ENCODE peak calls at places on chromosomes 3 and 15, in eight cellular contexts. U is heart left ventricle; G is MM.1S; O is effector memory CD4-positive, alpha-beta T cell; N is heart right ventricle; A is HepG2; X is NT2/D1; T is prostate gland. B is an unnamed sample. For H3K9me3 and H3K4me1, the result is how much of the 10 kb centered on the place peaks cover.

GRCh38 chr3:141056716-141057115 is 5.6 kb downstream of the SPSB4 start:
- DNase-seq in U (no peak), G (no peak), O (no peak), N (peak), A (no peak), X (no peak), T (no peak), B (no peak)

GRCh38 chr3:158522737-158523136 is 48.3 kb upstream of the MLF1 start:
- DNase-seq in U (no peak), G (no peak), O (no peak), N (no peak), A (no peak), X (no peak), T (no peak), B (no peak)

GRCh38 chr15:55917881-55918296 is 75.5 kb downstream of the NEDD4 start:
- DNase-seq in U (no peak), G (peak), O (no peak), N (no peak), A (peak), X (no peak), T (no peak), B (no peak)

GRCh38 chr3:42600958-42601675 is 631 bp downstream of the NKTR start:
- DNase-seq in U (peak), G (peak), O (no peak), N (no peak), A (peak), X (peak), T (peak), B (peak)

GRCh38 chr15:48638966-48639365 is 6.5 kb downstream of the FBN1 start:
- DNase-seq in U (no peak), G (no peak), O (no peak), N (no peak), A (no peak), X (no peak), T (no peak), B (no peak)

GRCh38 chr15:56959318-56959648 is 40.8 kb downstream of the TCF12 start:
- DNase-seq in U (no peak), G (no peak), O (no peak), N (no peak), A (peak), X (no peak), T (no peak), B (no peak)

GRCh38 chr3:12353796-12354505 is 65.1 kb downstream of the PPARG start:
- DNase-seq in U (no peak), G (no peak), O (no peak), N (no peak), A (no peak), X (no peak), T (no peak), B (no peak)

GRCh38 chr3:38274864-38275649 is 7.0 kb upstream of the SLC22A14 start:
- DNase-seq in U (no peak), G (no peak), O (no peak), N (no peak), A (no peak), X (no peak), T (no peak), B (no peak)

GRCh38 chr15:61938249-61938648 is 122.0 kb downstream of the VPS13C start:
- DNase-seq in U (no peak), G (no peak), O (no peak), N (no peak), A (no peak), X (no peak), T (no peak), B (no peak)

GRCh38 chr3:70065666-70066253 is 66.2 kb downstream of the SAMMSON start:
- DNase-seq in U (no peak), G (no peak), O (no peak), N (no peak), A (no peak), X (no peak), T (no peak), B (no peak)

GRCh38 chr15:90892498-90893174 is 8.3 kb downstream of the FES start:
- DNase-seq in U (no peak), G (no peak), O (no peak), N (peak), A (no peak), X (no peak), T (no peak), B (no peak)

GRCh38 chr15:90891346-90891949 is 7.1 kb downstream of the FES start:
- DNase-seq in U (no peak), G (no peak), O (no peak), N (peak), A (no peak), X (no peak), T (no peak), B (peak)

GRCh38 chr15:90892023-90892422 is 7.7 kb downstream of the FES start:
- DNase-seq in U (no peak), G (no peak), O (no peak), N (peak), A (no peak), X (no peak), T (no peak), B (no peak)

GRCh38 chr15:90895571-90896117 is 7.5 kb upstream of the MAN2A2 start:
- DNase-seq in U (no peak), G (no peak), O (no peak), N (no peak), A (no peak), X (no peak), T (no peak), B (no peak)

DNA sequence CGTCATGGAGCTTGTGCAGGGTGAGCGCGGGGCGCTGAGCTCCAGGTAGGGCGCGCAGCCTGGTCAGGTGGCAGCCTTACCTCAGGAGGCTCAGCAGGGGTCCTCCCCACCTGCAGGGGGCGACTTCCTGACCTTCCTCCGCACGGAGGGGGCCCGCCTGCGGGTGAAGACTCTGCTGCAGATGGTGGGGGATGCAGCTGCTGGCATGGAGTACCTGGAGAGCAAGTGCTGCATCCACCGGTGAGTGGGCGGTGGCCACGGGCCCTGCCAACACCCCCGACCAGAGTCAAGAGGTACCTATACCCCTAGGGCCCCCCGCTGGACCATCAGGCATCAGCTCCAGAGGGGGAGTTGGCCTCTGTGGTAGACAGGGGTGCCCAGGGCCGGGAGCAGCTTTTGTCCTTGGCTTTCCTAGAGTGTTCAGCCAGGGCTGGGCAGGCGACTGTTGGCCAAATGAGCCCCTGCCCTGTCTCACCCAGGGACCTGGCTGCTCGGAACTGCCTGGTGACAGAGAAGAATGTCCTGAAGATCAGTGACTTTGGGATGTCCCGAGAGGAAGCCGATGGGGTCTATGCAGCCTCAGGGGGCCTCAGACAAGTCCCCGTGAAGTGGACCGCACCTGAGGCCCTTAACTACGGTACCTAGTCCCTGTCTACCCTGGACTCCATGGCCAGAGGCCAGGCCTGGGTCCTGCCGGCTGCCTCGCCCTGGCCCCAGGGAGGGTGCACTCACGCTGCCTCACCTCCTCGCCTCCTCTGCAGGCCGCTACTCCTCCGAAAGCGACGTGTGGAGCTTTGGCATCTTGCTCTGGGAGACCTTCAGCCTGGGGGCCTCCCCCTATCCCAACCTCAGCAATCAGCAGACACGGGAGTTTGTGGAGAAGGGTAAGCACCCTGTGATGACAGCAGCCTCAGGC is 9.1 kb downstream of the FES start:
- DNase-seq in U (no peak), G (no peak), O (no peak), N (peak), A (peak), X (no peak), T (no peak), B (no peak)
- H3K4me3 ChIP-seq in U (no peak), G (no peak), O (no peak), N (no peak), A (peak), X (no peak), T (no peak), B (no peak)

GRCh38 chr3:123616593-123616992 is 31.7 kb upstream of the HACD2 start:
- DNase-seq in U (no peak), G (no peak), O (no peak), N (no peak), A (no peak), X (no peak), T (no peak), B (no peak)
- H3K9me3 ChIP-seq in U (under half), G (under half), O (under half), N (under half), A (under half), X (under half), T (under half), B (under half)

DNA sequence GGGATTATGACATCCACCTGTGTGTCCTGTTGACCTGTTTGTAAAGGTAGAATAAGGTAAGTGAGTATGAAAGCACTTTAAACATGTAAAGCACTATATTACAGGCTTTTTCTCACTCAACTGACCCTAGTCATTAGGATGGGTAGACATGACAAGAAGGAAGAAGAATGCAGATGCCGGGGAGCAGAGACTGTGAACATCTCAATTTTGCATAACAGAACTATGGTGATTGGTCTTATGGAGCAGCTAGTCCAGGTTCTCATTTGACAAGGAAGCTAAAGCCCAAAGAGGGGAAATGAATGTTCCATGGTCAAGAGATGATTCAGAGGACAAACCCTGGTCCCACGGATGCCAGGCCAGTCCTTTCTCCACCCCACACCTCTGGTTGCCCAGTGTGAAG is 200.1 kb upstream of the BCL6 start:
- DNase-seq in U (no peak), G (no peak), O (no peak), N (no peak), A (no peak), X (no peak), T (no peak), B (no peak)
- H3K4me1 ChIP-seq in U (under half), G (under half), O (under half), N (under half), A (half or more), X (under half), T (under half), B (under half)

GRCh38 chr3:15982667-15983145 is 184.9 kb upstream of the ANKRD28 start:
- DNase-seq in U (peak), G (no peak), O (no peak), N (no peak), A (no peak), X (no peak), T (no peak), B (no peak)
- H3K4me3 ChIP-seq in U (peak), G (no peak), O (no peak), N (no peak), A (no peak), X (no peak), T (no peak), B (no peak)

GRCh38 chr3:187139126-187139894 is at the start of gene RPL39L:
- DNase-seq in U (peak), G (peak), O (peak), N (peak), A (no peak), X (peak), T (peak), B (peak)
- H3K9me3 ChIP-seq in U (under half), G (under half), O (under half), N (under half), A (under half), X (under half), T (under half), B (under half)

GRCh38 chr3:32203854-32204253 is 34.6 kb upstream of the CMTM8 start:
- DNase-seq in U (no peak), G (no peak), O (no peak), N (no peak), A (no peak), X (no peak), T (no peak), B (no peak)
- H3K4me1 ChIP-seq in U (under half), G (under half), O (under half), N (under half), A (under half), X (under half), T (under half), B (under half)

DNA sequence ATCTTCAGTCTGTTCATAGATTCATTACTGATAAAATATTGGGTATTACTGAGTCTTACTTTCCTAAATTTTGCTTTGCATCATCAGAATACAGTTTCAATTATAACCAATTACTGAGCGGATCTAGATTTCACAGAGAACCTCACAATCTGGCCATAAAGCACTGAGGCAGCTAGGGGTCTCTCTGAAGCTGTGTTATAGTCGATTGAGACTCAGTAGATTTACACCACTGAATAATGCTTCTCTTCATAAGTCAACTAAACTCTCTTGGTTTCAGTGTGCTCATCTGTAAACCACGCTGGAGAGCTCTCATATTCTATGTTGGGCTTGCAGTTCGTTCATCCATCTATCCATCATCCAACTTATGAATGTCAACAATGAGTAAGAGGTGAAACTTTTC is 180.6 kb downstream of the GREM1 start:
- DNase-seq in U (no peak), G (no peak), O (no peak), N (no peak), A (no peak), X (no peak), T (no peak), B (no peak)
- H3K4me3 ChIP-seq in U (no peak), G (no peak), O (no peak), N (no peak), A (no peak), X (no peak), T (no peak), B (no peak)

GRCh38 chr15:22257047-22257667 is 176.8 kb downstream of the OR4M2 start:
- DNase-seq in U (no peak), G (peak), O (no peak), N (no peak), A (no peak), X (peak), T (no peak), B (no peak)

GRCh38 chr15:22257668-22258401 is 177.5 kb downstream of the OR4M2 start:
- DNase-seq in U (no peak), G (peak), O (no peak), N (no peak), A (no peak), X (peak), T (no peak), B (no peak)

GRCh38 chr15:22259881-22260421 is 179.6 kb downstream of the OR4M2 start:
- DNase-seq in U (no peak), G (no peak), O (no peak), N (no peak), A (no peak), X (no peak), T (no peak), B (no peak)

GRCh38 chr15:22262613-22263020 is 182.3 kb downstream of the OR4M2 start:
- DNase-seq in U (no peak), G (no peak), O (peak), N (no peak), A (no peak), X (no peak), T (no peak), B (no peak)

DNA sequence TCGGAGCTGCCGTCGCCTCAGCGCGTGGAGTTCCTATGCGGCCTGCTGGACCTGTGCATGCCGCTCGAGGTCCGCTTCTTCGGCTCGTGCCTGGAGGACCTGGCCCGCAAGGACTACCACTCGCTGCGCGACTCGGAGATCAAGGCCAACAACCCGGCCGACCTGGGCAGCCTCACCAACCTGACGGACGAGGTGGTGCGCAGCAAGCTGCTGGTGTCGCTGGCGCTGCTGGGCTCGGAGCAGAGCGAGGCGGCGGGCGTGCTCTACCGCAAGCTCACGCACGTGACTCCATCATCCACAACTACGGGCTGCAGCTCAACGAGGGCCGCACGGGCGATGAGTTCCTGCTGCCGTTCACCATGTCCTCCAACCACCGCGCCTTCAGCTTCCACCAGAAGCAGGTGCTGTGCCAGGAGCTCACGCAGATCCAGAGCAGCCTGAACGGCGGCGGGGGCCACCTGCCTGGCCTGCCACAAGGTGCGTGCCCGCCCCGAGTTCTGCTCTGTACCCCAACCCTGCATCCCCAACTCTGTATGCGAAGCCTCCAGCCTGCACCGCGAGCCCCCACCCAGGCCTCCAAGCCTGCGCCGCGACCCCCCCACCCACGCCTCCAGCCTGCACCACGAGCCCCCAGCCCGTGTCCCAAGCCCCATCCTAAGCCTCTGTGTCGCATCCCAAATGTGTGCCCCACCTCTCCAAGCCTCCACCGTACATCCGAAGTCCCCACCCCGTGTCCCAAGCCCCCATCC is 178.2 kb downstream of the OR4M2 start:
- DNase-seq in U (no peak), G (no peak), O (no peak), N (no peak), A (no peak), X (no peak), T (no peak), B (no peak)
- H3K9me3 ChIP-seq in U (under half), G (under half), O (under half), N (under half), A (under half), X (under half), T (under half), B (under half)

DNA sequence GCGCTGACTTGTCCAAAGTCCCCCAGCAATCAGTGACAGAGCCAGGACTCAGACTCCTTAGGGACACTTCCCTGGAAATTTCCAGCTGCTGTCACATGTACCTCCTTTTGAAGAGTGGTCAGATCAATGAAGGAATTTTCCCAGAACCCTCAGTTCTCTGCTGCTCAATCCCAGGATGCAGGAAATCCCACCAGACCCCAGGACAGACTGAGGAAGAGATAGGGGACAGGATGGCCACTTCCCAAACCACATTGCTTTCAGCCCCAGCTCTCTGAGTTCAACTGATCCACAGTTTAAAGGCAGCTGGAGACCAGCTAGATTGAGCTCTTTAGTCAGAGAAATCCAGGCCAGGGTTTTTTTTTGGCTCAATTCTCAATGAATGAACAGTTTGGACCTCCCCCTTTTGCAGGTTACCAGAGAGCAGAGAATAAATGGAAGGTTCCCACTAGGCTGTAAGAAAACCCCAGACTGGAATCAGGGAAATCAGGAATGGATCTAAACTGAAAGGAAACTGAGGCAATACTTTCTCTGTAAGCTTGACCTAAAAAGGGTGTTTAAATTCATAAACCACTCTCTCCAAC is 1.5 kb downstream of the CYP1A1 start:
- DNase-seq in U (no peak), G (peak), O (no peak), N (no peak), A (peak), X (peak), T (no peak), B (no peak)
- H3K4me1 ChIP-seq in U (under half), G (under half), O (under half), N (under half), A (half or more), X (under half), T (under half), B (under half)

GRCh38 chr15:73928241-73928579 is 1.9 kb downstream of the LOXL1 start:
- DNase-seq in U (no peak), G (no peak), O (no peak), N (no peak), A (no peak), X (no peak), T (no peak), B (no peak)
- H3K4me3 ChIP-seq in U (peak), G (peak), O (peak), N (peak), A (no peak), X (peak), T (peak), B (peak)